ENCODE peak calls at places on chromosomes 11 and 22, in seven cellular contexts. M, H, P, G, S, O and N are unnamed samples. For H3K4me1 and H3K9me3, the result is how much of the 10 kb centered on the place peaks cover.

GRCh38 chr11:64007160-64007628 is 21.0 kb downstream of the OTUB1 start:
- DNase-seq in O (peak), S (peak), H (no peak), G (peak), P (no peak), M (no peak), N (no peak)

GRCh38 chr11:24132471-24132870 is 364.4 kb upstream of the LUZP2 start:
- DNase-seq in M (no peak), P (no peak), O (no peak), S (peak), H (no peak), G (no peak), N (no peak)

GRCh38 chr11:45264839-45265515 is 21.2 kb downstream of the SYT13 start:
- DNase-seq in O (peak), P (peak), G (no peak), M (no peak), H (no peak), S (peak), N (peak)

GRCh38 chr11:68138256-68138655 is 17.1 kb upstream of the CHKA start:
- DNase-seq in S (no peak), H (no peak), O (no peak), P (no peak), G (no peak), M (no peak), N (no peak)

GRCh38 chr11:360326-361280 is 8.7 kb upstream of the B4GALNT4 start:
- DNase-seq in G (no peak), H (peak), S (no peak), M (no peak), P (no peak), O (no peak), N (no peak)

GRCh38 chr22:30824096-30824495 is 129.4 kb downstream of the OSBP2 start:
- DNase-seq in M (no peak), H (peak), G (no peak), S (no peak), O (no peak), P (no peak), N (no peak)

GRCh38 chr11:119700536-119701346 is 28.3 kb downstream of the NECTIN1 start:
- DNase-seq in P (peak), G (peak), M (no peak), H (no peak), O (no peak), S (peak), N (no peak)

GRCh38 chr11:9802291-9802861 is 138.5 kb downstream of the SWAP70 start:
- DNase-seq in S (no peak), M (no peak), H (no peak), O (no peak), P (no peak), G (no peak), N (no peak)

GRCh38 chr11:92180664-92181251 is 43.9 kb upstream of the FAT3 start:
- DNase-seq in O (no peak), G (no peak), M (no peak), H (no peak), S (peak), P (no peak), N (no peak)

GRCh38 chr11:61473370-61474025 is 35.1 kb upstream of the LRRC10B start:
- DNase-seq in P (no peak), H (no peak), O (no peak), G (no peak), S (no peak), M (no peak), N (peak)

GRCh38 chr22:50584106-50585096 is 1.8 kb upstream of the CHKB start:
- DNase-seq in P (peak), O (no peak), M (no peak), G (peak), S (no peak), H (no peak), N (no peak)

GRCh38 chr11:124970925-124971324 is 16.9 kb downstream of the CCDC15 start:
- DNase-seq in M (no peak), P (peak), H (no peak), G (no peak), O (no peak), S (peak), N (peak)

GRCh38 chr11:28110108-28110838 is 2.1 kb downstream of the METTL15 start:
- DNase-seq in P (peak), O (peak), S (peak), G (peak), H (peak), M (peak), N (peak)

GRCh38 chr22:42797021-42797420 is 60.1 kb downstream of the ARFGAP3 start:
- DNase-seq in G (no peak), P (no peak), H (peak), S (no peak), M (no peak), O (no peak), N (no peak)

GRCh38 chr22:22983123-22983522 is 87.2 kb upstream of the GNAZ start:
- DNase-seq in P (no peak), G (no peak), S (no peak), O (no peak), M (no peak), H (no peak), N (no peak)

GRCh38 chr11:90330632-90331031 is 107.8 kb upstream of the CHORDC1 start:
- DNase-seq in G (no peak), M (no peak), H (no peak), S (no peak), P (no peak), O (no peak), N (no peak)

GRCh38 chr11:96338910-96339703 is 3.9 kb downstream of the MAML2 start:
- DNase-seq in M (no peak), S (peak), G (peak), O (no peak), P (peak), H (peak), N (peak)

GRCh38 chr11:28107331-28107725 is 628 bp downstream of the KIF18A start:
- DNase-seq in O (no peak), S (peak), M (peak), G (no peak), H (no peak), P (peak), N (no peak)

GRCh38 chr11:10382518-10382917 is 72.5 kb upstream of the AMPD3 start:
- DNase-seq in G (peak), O (no peak), H (no peak), P (no peak), M (no peak), S (peak), N (no peak)

GRCh38 chr11:2841411-2842190 is 44.0 kb downstream of the CDKN1C start:
- DNase-seq in P (no peak), M (no peak), S (no peak), H (no peak), O (no peak), G (no peak), N (no peak)

GRCh38 chr22:46969961-46970360 is 207.5 kb downstream of the TBC1D22A start:
- DNase-seq in S (no peak), M (no peak), H (peak), G (no peak), O (no peak), P (no peak), N (no peak)

GRCh38 chr11:116300252-116300651 is 472.5 kb downstream of the BUD13 start:
- DNase-seq in P (no peak), H (no peak), S (no peak), M (no peak), O (no peak), G (no peak), N (no peak)

GRCh38 chr11:120219935-120220746 is 9.3 kb downstream of the OAF start:
- DNase-seq in M (no peak), O (no peak), H (no peak), P (no peak), G (no peak), S (no peak), N (no peak)

GRCh38 chr11:72712168-72712721 is 38.0 kb upstream of the PDE2A start:
- DNase-seq in H (peak), M (no peak), G (peak), S (no peak), O (no peak), P (no peak), N (peak)

GRCh38 chr11:11416502-11416901 is 63.5 kb upstream of the CSNK2A3 start:
- DNase-seq in G (no peak), H (no peak), M (no peak), O (no peak), S (peak), P (no peak), N (no peak)

GRCh38 chr22:30425616-30426394 is at the start of gene MTFP1:
- DNase-seq in P (peak), S (peak), M (no peak), H (peak), O (peak), G (peak), N (peak)

GRCh38 chr22:19396561-19396933 is 35.0 kb downstream of the HIRA start:
- DNase-seq in H (no peak), O (no peak), S (no peak), M (no peak), G (no peak), P (no peak), N (no peak)

GRCh38 chr22:39643311-39644083 is 72.9 kb downstream of the CACNA1I start:
- DNase-seq in S (no peak), G (no peak), M (no peak), P (no peak), H (no peak), O (no peak), N (no peak)

GRCh38 chr11:111654611-111655010 is 52.4 kb downstream of the SIK2 start:
- DNase-seq in O (no peak), G (no peak), P (no peak), H (no peak), S (no peak), M (no peak), N (no peak)

GRCh38 chr11:47177229-47177845 is 658 bp upstream of the ARFGAP2 start:
- DNase-seq in M (no peak), H (peak), G (peak), P (peak), O (peak), S (peak), N (no peak)

GRCh38 chr11:35458846-35459245 is 39.5 kb upstream of the SLC1A2 start:
- DNase-seq in O (no peak), G (no peak), P (no peak), S (no peak), M (no peak), H (no peak), N (no peak)

GRCh38 chr11:35463211-35463810 is 44.0 kb upstream of the SLC1A2 start:
- DNase-seq in O (no peak), S (no peak), P (no peak), M (no peak), H (no peak), G (no peak), N (no peak)

GRCh38 chr11:35464308-35464707 is 45.0 kb upstream of the SLC1A2 start:
- DNase-seq in O (no peak), M (no peak), H (no peak), P (no peak), G (no peak), S (peak), N (no peak)

GRCh38 chr11:35466058-35466457 is 46.7 kb upstream of the SLC1A2 start:
- DNase-seq in M (no peak), S (no peak), H (no peak), P (no peak), O (no peak), G (no peak), N (no peak)

GRCh38 chr11:35461917-35462316 is 42.6 kb upstream of the SLC1A2 start:
- DNase-seq in G (no peak), H (no peak), O (no peak), M (no peak), S (no peak), P (no peak), N (no peak)
- TF ChIP-seq CTCF in G (no peak), H (no peak), O (no peak), M (no peak), S (peak), P (no peak), N (no peak)

GRCh38 chr11:102799656-102800339 is 1.8 kb upstream of the MMP1 start:
- DNase-seq in O (no peak), M (no peak), P (no peak), G (no peak), H (no peak), S (no peak), N (no peak)

GRCh38 chr11:102798012-102798746 is at the start of gene MMP1:
- DNase-seq in O (no peak), P (no peak), S (peak), G (no peak), M (no peak), H (no peak), N (no peak)

GRCh38 chr11:102806296-102806695 is 8.3 kb upstream of the MMP1 start:
- DNase-seq in P (no peak), M (no peak), H (no peak), G (no peak), O (no peak), S (no peak), N (no peak)

GRCh38 chr11:102802341-102802740 is 4.4 kb upstream of the MMP1 start:
- DNase-seq in S (peak), O (no peak), G (no peak), M (no peak), H (no peak), P (no peak), N (no peak)

DNA sequence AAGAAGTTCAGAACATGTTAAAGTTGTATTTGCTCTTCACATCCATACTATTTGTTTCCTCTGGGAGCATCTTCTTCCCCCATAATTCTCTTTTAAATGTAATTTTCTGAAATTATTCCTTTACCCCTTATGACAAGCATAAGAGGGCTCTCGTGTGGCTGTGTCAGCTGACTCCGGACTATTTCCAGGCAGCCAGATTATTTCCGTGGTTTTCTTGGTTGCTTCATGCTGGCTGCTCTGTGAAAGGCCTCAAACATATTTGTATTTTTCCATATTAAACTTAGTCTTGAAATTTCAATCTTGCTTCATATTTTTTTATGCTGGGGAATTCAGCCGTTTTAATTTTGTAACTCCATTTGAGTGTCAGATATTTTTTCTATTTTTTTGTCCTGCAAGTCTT is 2.8 kb upstream of the MMP1 start:
- DNase-seq in M (no peak), S (no peak), P (no peak), H (peak), G (no peak), O (no peak), N (no peak)
- H3K4me1 ChIP-seq in M (under half), S (under half), P (under half), H (under half), G (under half), O (under half), N (under half)

DNA sequence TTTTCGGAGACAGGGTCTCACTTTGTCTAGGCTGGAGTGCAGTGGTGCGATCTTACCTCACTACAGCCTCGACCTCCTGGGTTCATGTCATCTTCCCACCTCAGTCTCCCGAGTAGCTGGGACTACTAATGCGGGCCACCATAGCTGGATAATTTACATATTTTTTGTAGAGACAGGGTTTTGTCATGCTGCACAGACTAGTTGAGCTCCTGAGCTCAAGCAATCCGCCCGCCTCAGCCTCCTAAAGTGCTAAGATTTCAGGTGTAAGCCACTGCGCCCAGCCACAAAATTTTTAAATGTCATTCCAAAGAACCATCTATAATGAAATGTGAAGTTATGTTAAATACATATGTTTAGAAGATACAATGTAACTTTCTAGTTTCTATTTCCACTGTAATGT is 4747.7 kb upstream of the OR11H1 start:
- DNase-seq in M (no peak), O (no peak), S (no peak), G (no peak), H (no peak), P (no peak), N (no peak)
- H3K9me3 ChIP-seq in M (under half), O (under half), S (under half), G (under half), H (under half), P (half or more), N (half or more)

GRCh38 chr11:43503417-43503816 is 144.7 kb downstream of the TTC17 start:
- DNase-seq in S (peak), P (no peak), O (no peak), G (no peak), M (no peak), H (no peak), N (no peak)
- TF ChIP-seq CTCF in S (peak), P (no peak), O (no peak), G (no peak), M (peak), H (no peak), N (no peak)

GRCh38 chr11:65356394-65356972 is 1.9 kb downstream of the TIGD3 start:
- DNase-seq in M (no peak), S (no peak), P (no peak), H (no peak), O (no peak), G (no peak), N (no peak)

GRCh38 chr11:65355776-65356393 is 1.3 kb downstream of the TIGD3 start:
- DNase-seq in O (no peak), S (no peak), M (no peak), H (peak), G (peak), P (no peak), N (peak)

GRCh38 chr11:65354265-65355012 is at the start of gene TIGD3:
- DNase-seq in P (peak), O (peak), G (peak), M (peak), H (peak), S (peak), N (peak)

GRCh38 chr11:65355013-65355775 is 643 bp downstream of the TIGD3 start:
- DNase-seq in S (peak), M (no peak), H (peak), O (peak), G (peak), P (peak), N (peak)

DNA sequence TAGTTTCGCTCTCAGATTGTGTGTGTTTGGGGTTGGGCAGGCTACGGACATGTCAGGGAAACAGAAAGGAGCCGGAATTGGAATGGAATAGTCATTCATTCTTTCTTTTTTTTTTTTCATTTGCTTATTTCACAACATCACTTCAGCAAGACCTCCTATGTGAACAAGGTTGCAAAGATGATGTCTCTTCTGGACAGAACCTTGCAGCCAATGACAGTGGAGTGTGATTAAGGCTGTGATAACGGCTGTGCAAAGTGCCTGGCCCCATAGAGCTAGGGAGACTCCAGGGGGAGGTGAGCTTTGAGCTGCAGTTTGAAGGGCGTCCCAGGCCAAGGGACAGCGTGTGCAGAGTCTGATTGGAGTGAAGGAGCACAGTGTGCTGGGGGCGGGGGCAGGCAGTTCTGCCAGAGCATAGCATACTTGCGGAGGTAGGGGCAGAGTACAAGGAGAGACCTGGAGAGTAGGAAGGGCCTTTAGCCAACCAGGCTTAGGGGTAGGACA is 3.4 kb downstream of the TIGD3 start:
- DNase-seq in G (no peak), O (no peak), M (no peak), P (peak), H (no peak), S (no peak), N (no peak)
- H3K4me1 ChIP-seq in G (under half), O (under half), M (under half), P (half or more), H (under half), S (under half), N (under half)

GRCh38 chr11:65615229-65615949 is at the start of gene PCNX3:
- DNase-seq in G (peak), M (peak), P (peak), O (peak), H (peak), S (peak), N (peak)

GRCh38 chr11:65611758-65612603 is 2.0 kb downstream of the MAP3K11 start:
- DNase-seq in H (no peak), O (no peak), P (no peak), G (no peak), S (no peak), M (no peak), N (no peak)

GRCh38 chr11:65611028-65611757 is 2.8 kb downstream of the MAP3K11 start:
- DNase-seq in S (no peak), M (no peak), H (no peak), G (peak), P (no peak), O (no peak), N (peak)

GRCh38 chr11:65613091-65613928 is 711 bp downstream of the MAP3K11 start:
- DNase-seq in G (peak), P (no peak), M (no peak), O (peak), S (peak), H (no peak), N (peak)

GRCh38 chr11:65612691-65613090 is 1.3 kb downstream of the MAP3K11 start:
- DNase-seq in M (no peak), G (no peak), H (no peak), P (no peak), S (no peak), O (no peak), N (no peak)
- H3K9me3 ChIP-seq in M (under half), G (under half), H (under half), P (under half), S (under half), O (under half), N (under half)